ENCODE peak calls at places on chromosomes 13 and 19, in ten cellular contexts. V is effector memory CD4-positive, alpha-beta T cell; I is CD8-positive, alpha-beta memory T cell; H is heart left ventricle; P is A549; W is uterus; E is cardiac muscle cell; O is small intestine; J is neuronal stem cell; T is fibroblast of lung. R is an unnamed sample.

GRCh38 chr13:99321709-99322108 is 14.5 kb upstream of the GPR183 start:
- DNase-seq in J (no peak), O (no peak), P (no peak), I (no peak), W (no peak), T (no peak), V (no peak), H (no peak), E (no peak), R (no peak)

GRCh38 chr19:2305974-2306806 is 1.8 kb downstream of the LINGO3 start:
- DNase-seq in O (no peak), P (no peak), V (no peak), H (no peak), I (no peak), J (no peak), T (no peak), E (no peak), W (no peak), R (no peak)

GRCh38 chr13:98033277-98034247 is 80.1 kb downstream of the IPO5 start:
- DNase-seq in T (peak; percentile 47), I (no peak), H (peak; percentile 25), J (peak; percentile 24), E (peak; percentile 48), W (peak; percentile 23), V (no peak), P (peak; percentile 13), O (peak; percentile 5), R (no peak)

GRCh38 chr19:1884291-1884718 is 991 bp downstream of the ABHD17A start:
- DNase-seq in T (no peak), O (peak; percentile 65), E (no peak), W (no peak), J (no peak), P (no peak), H (no peak), I (peak; percentile 60), V (no peak), R (no peak)

GRCh38 chr19:1657632-1658445 is 5.4 kb upstream of the TCF3 start:
- DNase-seq in O (no peak), J (no peak), V (no peak), T (no peak), I (no peak), W (no peak), E (no peak), P (no peak), H (no peak), R (peak; percentile 79)

GRCh38 chr19:55275851-55276719 is 3.8 kb downstream of the HSPBP1 start:
- DNase-seq in H (no peak), I (no peak), E (no peak), W (no peak), O (peak; percentile 26), V (no peak), T (no peak), J (no peak), P (no peak), R (no peak)

GRCh38 chr19:1690570-1691307 is 38.3 kb upstream of the TCF3 start:
- DNase-seq in W (no peak), H (no peak), O (peak; percentile 46), P (no peak), E (peak; percentile 77), J (peak; percentile 57), V (peak; percentile 14), T (no peak), I (peak; percentile 31), R (peak; percentile 89)

GRCh38 chr19:13887039-13887438 is 10.1 kb downstream of the NANOS3 start:
- DNase-seq in J (no peak), I (peak; percentile 51), P (no peak), T (no peak), V (no peak), W (no peak), O (peak; percentile 73), H (no peak), E (no peak), R (no peak)

DNA sequence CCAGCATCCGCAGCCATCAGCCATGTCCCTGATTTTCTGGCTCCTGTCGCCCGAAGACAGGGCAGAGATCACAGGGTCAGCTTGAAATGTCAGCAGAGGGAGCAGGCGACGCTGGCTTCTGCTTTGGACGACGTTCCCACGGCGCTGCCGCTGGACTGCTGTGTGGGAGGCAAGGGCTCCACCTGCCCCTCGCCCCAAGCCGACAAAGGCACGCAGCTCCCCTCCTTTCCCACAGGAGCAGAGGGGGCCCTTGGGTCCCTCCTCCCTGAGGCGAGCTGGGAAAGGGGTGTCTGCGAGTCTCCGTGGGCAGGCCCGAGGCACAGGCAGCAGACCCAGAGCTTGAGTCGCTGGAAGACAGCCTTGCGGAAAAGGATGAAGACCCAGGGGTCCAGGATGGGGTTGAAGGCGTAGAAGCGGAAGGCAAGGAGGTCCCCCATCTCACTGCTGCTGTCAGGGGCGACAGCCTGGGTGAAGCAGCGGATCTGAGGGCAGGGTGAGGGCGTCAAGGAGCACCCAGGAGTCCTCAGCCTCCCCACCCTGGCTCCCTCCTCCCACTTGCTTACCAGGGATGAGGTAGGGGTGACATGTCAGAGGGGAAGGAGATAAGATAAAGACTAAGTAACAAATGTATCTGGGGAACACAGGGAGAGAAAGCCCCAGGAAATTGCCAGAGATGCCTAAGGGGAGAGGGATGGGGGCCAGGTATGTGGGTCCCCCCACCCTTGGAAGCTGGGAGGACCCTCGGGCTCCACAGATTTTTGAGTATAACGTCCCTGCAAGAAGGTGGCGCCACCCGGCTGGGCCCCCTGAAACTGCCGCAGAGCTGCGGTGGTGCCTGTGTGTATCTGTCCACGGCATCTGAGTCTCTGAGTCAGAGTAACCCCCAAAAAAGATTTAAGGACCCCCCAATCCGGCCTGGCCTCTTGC is 3.4 kb downstream of the PTGIR start:
- DNase-seq in J (no peak), T (no peak), O (no peak), I (no peak), V (no peak), W (no peak), P (no peak), E (no peak), H (no peak), R (no peak)
- H3K27ac ChIP-seq in J (no peak overlapping the region), T (peak overlapping the region; percentile 58), O (peak overlapping the region; percentile 74), I (no peak overlapping the region), V (no peak overlapping the region), W (peak overlapping the region; percentile 58), P (no peak overlapping the region), E (peak overlapping the region; percentile 59), H (peak overlapping the region; percentile 79), R (peak overlapping the region; percentile 78)

GRCh38 chr13:40442191-40442590 is 224.2 kb downstream of the FOXO1 start:
- DNase-seq in W (no peak), J (no peak), P (no peak), T (no peak), I (no peak), V (no peak), H (no peak), O (no peak), E (peak; percentile 82), R (no peak)

GRCh38 chr13:40446365-40446764 is 220.1 kb downstream of the FOXO1 start:
- DNase-seq in H (no peak), O (no peak), W (no peak), J (no peak), V (no peak), P (no peak), E (no peak), I (no peak), T (peak; percentile 81), R (no peak)

GRCh38 chr13:40445557-40445990 is 220.9 kb downstream of the FOXO1 start:
- DNase-seq in O (no peak), V (no peak), H (peak; percentile 78), P (no peak), J (no peak), I (no peak), W (peak; percentile 41), E (no peak), T (peak; percentile 97), R (peak; percentile 62)

GRCh38 chr13:40442826-40443225 is 223.6 kb downstream of the FOXO1 start:
- DNase-seq in O (no peak), I (no peak), H (no peak), W (no peak), V (no peak), J (no peak), P (no peak), T (peak; percentile 68), E (no peak), R (no peak)

GRCh38 chr13:40444241-40444640 is 222.2 kb downstream of the FOXO1 start:
- DNase-seq in T (peak; percentile 66), J (no peak), I (no peak), V (no peak), H (no peak), E (no peak), P (no peak), O (no peak), W (no peak), R (no peak)
- H3K4me1 ChIP-seq in T (no peaks in the 10 kb centered on the region), J (peaks cover 10% of the 10 kb centered on the region), I (peaks cover 7% of the 10 kb centered on the region), V (no peaks in the 10 kb centered on the region), H (peaks cover 20% of the 10 kb centered on the region), E (peaks cover 25% of the 10 kb centered on the region), P (peaks cover 9% of the 10 kb centered on the region), O (peaks cover 2% of the 10 kb centered on the region), W (no peaks in the 10 kb centered on the region), R (peaks cover 32% of the 10 kb centered on the region)

GRCh38 chr19:10416380-10417257 is 3.7 kb upstream of the PDE4A start:
- DNase-seq in W (no peak), I (peak; percentile 100), H (peak; percentile 85), P (peak; percentile 69), V (peak; percentile 97), T (peak; percentile 75), O (peak; percentile 42), J (peak; percentile 84), E (peak; percentile 89), R (peak; percentile 97)

GRCh38 chr19:10419646-10420443 is 493 bp upstream of the PDE4A start:
- DNase-seq in J (peak; percentile 90), V (no peak), H (no peak), O (no peak), T (peak; percentile 82), P (peak; percentile 70), E (peak; percentile 72), W (no peak), I (peak; percentile 39), R (no peak)

GRCh38 chr19:10417598-10418280 is 2.6 kb upstream of the PDE4A start:
- DNase-seq in J (no peak), V (no peak), O (no peak), T (no peak), E (peak; percentile 44), H (no peak), W (no peak), P (no peak), I (no peak), R (no peak)

GRCh38 chr19:10419200-10419645 is 1.1 kb upstream of the PDE4A start:
- DNase-seq in J (no peak), O (no peak), W (no peak), H (no peak), T (peak; percentile 39), I (peak; percentile 40), P (no peak), V (no peak), E (no peak), R (peak; percentile 87)

DNA sequence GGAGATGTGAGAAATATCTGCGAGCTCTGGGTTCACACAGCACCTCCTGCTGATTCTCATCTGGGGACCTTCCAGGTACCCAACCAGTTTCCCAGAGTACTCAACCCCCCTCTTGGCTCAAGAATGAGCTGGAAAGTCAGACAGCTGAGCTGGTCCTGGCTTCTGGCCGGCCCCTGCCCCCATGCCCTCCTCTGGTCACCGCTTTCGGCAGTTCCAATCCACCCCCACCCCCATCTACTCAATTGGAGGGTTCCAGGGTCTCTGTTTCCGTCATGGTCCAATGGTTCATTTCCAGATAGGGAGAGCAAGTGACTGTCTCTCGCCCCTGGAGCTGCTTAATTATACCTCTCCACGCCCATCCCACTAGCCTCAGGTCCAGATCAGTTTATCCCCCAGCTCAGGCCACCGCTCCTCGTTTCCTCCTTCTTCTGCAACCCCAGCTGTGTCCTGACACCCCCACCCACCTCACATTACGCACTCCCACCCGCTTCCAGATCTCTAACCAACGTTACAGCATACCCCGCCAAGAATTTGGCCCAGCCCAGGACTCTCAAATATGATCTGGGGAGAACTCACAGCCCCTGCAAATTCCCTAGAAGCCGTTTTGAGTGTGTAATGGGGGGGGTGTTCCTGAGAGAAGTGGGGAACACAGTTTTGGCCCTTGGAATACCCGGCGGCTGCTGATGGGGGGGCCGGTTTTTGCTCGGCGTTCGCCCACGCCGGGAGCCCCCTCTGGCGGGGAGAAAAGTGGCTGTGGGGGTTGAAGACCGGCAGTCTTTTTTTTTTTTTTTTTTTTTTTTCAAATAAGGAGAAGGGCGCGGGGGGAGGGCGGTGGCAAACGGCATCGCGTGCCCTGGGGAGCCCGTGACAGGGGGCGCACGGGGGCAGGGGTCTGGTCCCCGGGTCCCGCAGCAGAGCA is 1.8 kb upstream of the PDE4A start:
- DNase-seq in J (peak; percentile 62), I (no peak), O (no peak), H (no peak), T (peak; percentile 46), V (no peak), E (peak; percentile 30), W (no peak), P (no peak), R (no peak)
- H3K4me3 ChIP-seq in J (peak overlapping the region; percentile 50), I (no peak overlapping the region), O (no peak overlapping the region), H (no peak overlapping the region), T (no peak overlapping the region), V (peak overlapping the region; percentile 14), E (peak overlapping the region; percentile 26), W (no peak overlapping the region), P (peak overlapping the region; percentile 52), R (no peak overlapping the region)

GRCh38 chr13:47865883-47866282 is 135.2 kb downstream of the SUCLA2 start:
- DNase-seq in W (no peak), V (no peak), P (no peak), T (no peak), J (no peak), E (no peak), O (no peak), H (no peak), I (no peak), R (no peak)

GRCh38 chr13:47858042-47858677 is 142.9 kb downstream of the SUCLA2 start:
- DNase-seq in E (no peak), W (no peak), P (no peak), I (no peak), H (no peak), V (no peak), J (no peak), O (peak; percentile 5), T (no peak), R (no peak)

GRCh38 chr13:47859129-47859528 is 141.9 kb downstream of the SUCLA2 start:
- DNase-seq in O (no peak), V (no peak), T (peak; percentile 30), P (no peak), I (no peak), H (no peak), E (no peak), W (no peak), J (no peak), R (no peak)

GRCh38 chr13:47858678-47859050 is 142.4 kb downstream of the SUCLA2 start:
- DNase-seq in O (no peak), W (no peak), H (no peak), J (no peak), I (no peak), E (no peak), V (no peak), T (peak; percentile 72), P (no peak), R (no peak)

GRCh38 chr13:47862841-47863240 is 138.2 kb downstream of the SUCLA2 start:
- DNase-seq in O (no peak), T (no peak), H (no peak), W (no peak), P (no peak), I (no peak), V (no peak), J (no peak), E (no peak), R (no peak)
- H3K27ac ChIP-seq in O (no peak overlapping the region), T (no peak overlapping the region), H (no peak overlapping the region), W (no peak overlapping the region), P (no peak overlapping the region), I (no peak overlapping the region), V (no peak overlapping the region), J (no peak overlapping the region), E (no peak overlapping the region), R (no peak overlapping the region)